ENCODE peak calls at places on chromosome 12, in eight cellular contexts. R is NCI-H1092, W is T follicular helper cell, T is breast epithelium, Z is HEK293T, J is NCI-H2171 treated with DMSO at 0.1 percent for 48 hours, K is T-helper 1 cell, S is CMK. U is an unnamed sample.

GRCh38 chr12:54022960-54023884 is 5.0 kb upstream of the HOXC6 start:
- DNase-seq in R (no peak), W (no peak), T (no peak), Z (no peak), J (no peak), K (no peak), S (no peak), U (no peak)

GRCh38 chr12:93261505-93262094 is 116.1 kb upstream of the NUDT4 start:
- DNase-seq in R (no peak), W (no peak), T (no peak), Z (no peak), J (no peak), K (no peak), S (no peak), U (no peak)

GRCh38 chr12:49244161-49244560 is 20.7 kb upstream of the TUBA1C start:
- DNase-seq in R (no peak), W (no peak), T (no peak), Z (no peak), J (no peak), K (no peak), S (no peak), U (no peak)

GRCh38 chr12:16421806-16422205 is 74.4 kb downstream of the MGST1 start:
- DNase-seq in R (no peak), W (no peak), T (no peak), Z (no peak), J (no peak), K (no peak), S (no peak), U (no peak)

GRCh38 chr12:41264281-41264680 is 76.2 kb downstream of the PDZRN4 start:
- DNase-seq in R (no peak), W (no peak), T (no peak), Z (no peak), J (peak), K (no peak), S (no peak), U (peak)

GRCh38 chr12:122955151-122955550 is 11.1 kb downstream of the ABCB9 start:
- DNase-seq in R (no peak), W (no peak), T (no peak), Z (no peak), J (peak), K (no peak), S (no peak), U (no peak)

GRCh38 chr12:728781-729180 is 23.6 kb upstream of the WNK1 start:
- DNase-seq in R (no peak), W (peak), T (no peak), Z (no peak), J (peak), K (no peak), S (no peak), U (no peak)

GRCh38 chr12:47377414-47378221 is 297.9 kb upstream of the AMIGO2 start:
- DNase-seq in R (no peak), W (no peak), T (peak), Z (no peak), J (no peak), K (no peak), S (no peak), U (peak)

GRCh38 chr12:131098178-131098981 is 144.7 kb downstream of the ADGRD1 start:
- DNase-seq in R (no peak), W (no peak), T (no peak), Z (no peak), J (no peak), K (no peak), S (no peak), U (no peak)

GRCh38 chr12:130803707-130804106 is 35.3 kb downstream of the STX2 start:
- DNase-seq in R (no peak), W (no peak), T (no peak), Z (no peak), J (no peak), K (no peak), S (no peak), U (no peak)

GRCh38 chr12:97642906-97643305 is 180.3 kb downstream of the RMST start:
- DNase-seq in R (no peak), W (no peak), T (no peak), Z (no peak), J (no peak), K (no peak), S (no peak), U (no peak)

GRCh38 chr12:44078273-44078672 is 242.4 kb downstream of the TMEM117 start:
- DNase-seq in R (no peak), W (no peak), T (no peak), Z (no peak), J (no peak), K (no peak), S (no peak), U (no peak)

GRCh38 chr12:107917912-107918800 is 143.7 kb downstream of the ASCL4 start:
- DNase-seq in R (no peak), W (no peak), T (no peak), Z (peak), J (peak), K (no peak), S (no peak), U (no peak)

GRCh38 chr12:26052652-26053051 is 72.2 kb downstream of the BHLHE41 start:
- DNase-seq in R (no peak), W (no peak), T (no peak), Z (no peak), J (no peak), K (no peak), S (no peak), U (no peak)

GRCh38 chr12:121240484-121241202 is 30.7 kb downstream of the P2RX4 start:
- DNase-seq in R (no peak), W (peak), T (peak), Z (no peak), J (no peak), K (peak), S (no peak), U (no peak)

GRCh38 chr12:27627123-27627835 is 69.0 kb upstream of the REP15 start:
- DNase-seq in R (no peak), W (no peak), T (no peak), Z (no peak), J (no peak), K (no peak), S (no peak), U (no peak)

GRCh38 chr12:106522708-106523107 is 60.1 kb upstream of the RFX4 start:
- DNase-seq in R (no peak), W (no peak), T (no peak), Z (no peak), J (no peak), K (no peak), S (no peak), U (no peak)

GRCh38 chr12:132186857-132187620 is 42.8 kb downstream of the NOC4L start:
- DNase-seq in R (no peak), W (no peak), T (no peak), Z (no peak), J (no peak), K (no peak), S (no peak), U (no peak)

GRCh38 chr12:58727526-58727925 is 192.8 kb downstream of the LRIG3 start:
- DNase-seq in R (no peak), W (no peak), T (no peak), Z (no peak), J (no peak), K (no peak), S (no peak), U (no peak)

GRCh38 chr12:80189241-80189640 is 89.9 kb downstream of the OTOGL start:
- DNase-seq in R (no peak), W (no peak), T (no peak), Z (no peak), J (no peak), K (no peak), S (no peak), U (no peak)

GRCh38 chr12:77064891-77065360 is 443 bp downstream of the E2F7 start:
- DNase-seq in R (no peak), W (no peak), T (no peak), Z (peak), J (peak), K (no peak), S (no peak), U (no peak)

U was measured in RCC 7860.